ENCODE peak calls at places on chromosomes 12 and 14, in five cellular contexts. W, H, E, N and F are unnamed samples.

GRCh38 chr12:49244161-49244560 is 20.7 kb upstream of the TUBA1C start:
- DNase-seq in E (peak), N (peak), W (peak), H (no peak), F (no peak)

GRCh38 chr12:54352891-54353874 is 11.1 kb downstream of the GPR84 start:
- DNase-seq in W (peak), E (peak), H (peak), N (no peak), F (no peak)

GRCh38 chr14:70663707-70664179 is 22.0 kb downstream of the TTC9 start:
- DNase-seq in H (no peak), N (no peak), W (peak), E (peak), F (no peak)

GRCh38 chr12:108638141-108638823 is 4.6 kb upstream of the SELPLG start:
- DNase-seq in E (no peak), W (peak), N (no peak), H (no peak), F (no peak)

GRCh38 chr12:28802706-28803438 is 346.2 kb upstream of the FAR2 start:
- DNase-seq in H (no peak), W (no peak), N (no peak), E (no peak), F (no peak)

GRCh38 chr12:122721057-122721545 is 4.5 kb upstream of the HCAR3 start:
- DNase-seq in E (peak), W (no peak), N (peak), H (no peak), F (no peak)

GRCh38 chr12:115794659-115795081 is 482.8 kb downstream of the MED13L start:
- DNase-seq in H (no peak), N (no peak), E (no peak), W (no peak), F (peak)

GRCh38 chr12:95986635-95987535 is 9.3 kb downstream of the HAL start:
- DNase-seq in N (no peak), W (no peak), E (no peak), H (no peak), F (no peak)

GRCh38 chr12:127558363-127558762 is 708.6 kb upstream of the TMEM132C start:
- DNase-seq in N (no peak), E (no peak), H (no peak), W (no peak), F (no peak)

GRCh38 chr14:74913986-74914573 is 9.0 kb downstream of the RPS6KL1 start:
- DNase-seq in H (no peak), W (peak), E (peak), N (peak), F (no peak)

GRCh38 chr12:51814311-51815088 is 34.0 kb downstream of the FIGNL2 start:
- DNase-seq in W (peak), E (peak), H (peak), N (peak), F (no peak)

GRCh38 chr12:57845478-57846284 is 848 bp downstream of the CTDSP2 start:
- DNase-seq in H (peak), N (no peak), E (peak), W (peak), F (no peak)

GRCh38 chr14:23094666-23095195 is at the start of gene ACIN1:
- DNase-seq in H (no peak), N (peak), W (peak), E (peak), F (peak)

GRCh38 chr12:42482086-42482819 is 107.3 kb downstream of the PRICKLE1 start:
- DNase-seq in E (peak), W (peak), H (peak), N (peak), F (no peak)

GRCh38 chr14:89185919-89186849 is 230.8 kb downstream of the FOXN3 start:
- DNase-seq in E (peak), H (no peak), W (peak), N (peak), F (no peak)

GRCh38 chr12:74449872-74450271 is 87.8 kb upstream of the ATXN7L3B start:
- DNase-seq in H (no peak), W (no peak), E (peak), N (peak), F (no peak)

GRCh38 chr14:96038558-96038919 is 623 bp upstream of the C14orf132 start:
- DNase-seq in W (no peak), N (no peak), H (no peak), E (no peak), F (no peak)

GRCh38 chr12:49903700-49904423 is at the start of gene FAIM2:
- DNase-seq in E (peak), W (peak), N (peak), H (no peak), F (peak)

GRCh38 chr12:108828774-108829173 is 28.6 kb downstream of the SSH1 start:
- DNase-seq in N (peak), E (peak), H (no peak), W (peak), F (no peak)

GRCh38 chr14:69069020-69069421 is 83.9 kb downstream of the DCAF5 start:
- DNase-seq in H (no peak), W (peak), N (peak), E (peak), F (no peak)

GRCh38 chr12:79512068-79512467 is 178.7 kb downstream of the PAWR start:
- DNase-seq in E (no peak), N (no peak), W (no peak), H (no peak), F (no peak)

GRCh38 chr14:75165586-75166391 is 10.6 kb downstream of the TMED10 start:
- DNase-seq in W (peak), N (no peak), E (peak), H (peak), F (no peak)

GRCh38 chr12:79358716-79359341 is 331.9 kb downstream of the PAWR start:
- DNase-seq in E (no peak), H (no peak), N (no peak), W (no peak), F (peak)

GRCh38 chr12:13701502-13701901 is 279.9 kb downstream of the GRIN2B start:
- DNase-seq in E (no peak), H (no peak), W (no peak), N (no peak), F (no peak)

DNA sequence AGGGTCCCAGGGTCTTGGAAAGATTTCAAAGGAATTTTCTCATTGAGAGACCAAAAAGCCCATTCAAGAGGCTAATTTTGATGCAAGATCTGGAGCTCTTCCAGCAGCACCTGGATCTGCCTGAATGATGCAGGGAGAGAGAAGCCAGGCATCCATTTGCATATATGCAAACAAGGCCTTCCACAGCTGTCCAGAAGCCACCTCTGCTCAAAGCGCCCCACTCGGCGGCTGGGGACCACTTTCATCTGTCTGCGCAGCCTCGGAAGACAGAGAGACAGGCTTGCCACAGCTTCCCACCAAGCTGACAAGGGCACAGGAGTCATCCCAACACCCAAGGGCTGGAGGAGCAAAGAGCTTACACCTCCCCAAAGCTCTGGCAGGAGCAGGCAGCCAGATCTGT is 295.6 kb downstream of the DPF3 start:
- DNase-seq in H (no peak), W (no peak), N (no peak), E (no peak), F (peak)
- H3K4me3 ChIP-seq in H (no peak), W (no peak), N (no peak), E (no peak), F (no peak)

GRCh38 chr12:12190087-12190809 is 76.6 kb downstream of the LRP6 start:
- DNase-seq in H (no peak), N (peak), W (no peak), E (peak), F (peak)

GRCh38 chr12:12194206-12194605 is 72.6 kb downstream of the LRP6 start:
- DNase-seq in H (no peak), N (peak), W (peak), E (peak), F (no peak)

GRCh38 chr12:12185424-12185823 is 81.4 kb downstream of the LRP6 start:
- DNase-seq in W (no peak), N (no peak), E (no peak), H (no peak), F (no peak)

GRCh38 chr12:12195516-12195915 is 71.3 kb downstream of the LRP6 start:
- DNase-seq in W (no peak), H (no peak), E (peak), N (no peak), F (no peak)

GRCh38 chr12:12191008-12191407 is 75.8 kb downstream of the LRP6 start:
- DNase-seq in W (no peak), N (no peak), H (no peak), E (peak), F (no peak)
- H3K4me3 ChIP-seq in W (no peak), N (no peak), H (no peak), E (no peak), F (no peak)

GRCh38 chr12:94622475-94622874 is 27.9 kb downstream of the TMCC3 start:
- DNase-seq in N (peak), H (no peak), W (peak), E (peak), F (no peak)

GRCh38 chr12:94620611-94621010 is 29.7 kb downstream of the TMCC3 start:
- DNase-seq in H (no peak), N (no peak), E (no peak), W (no peak), F (no peak)

GRCh38 chr12:94623161-94623920 is 27.0 kb downstream of the TMCC3 start:
- DNase-seq in W (no peak), H (no peak), E (no peak), N (no peak), F (no peak)

GRCh38 chr12:94618995-94619695 is 31.2 kb downstream of the TMCC3 start:
- DNase-seq in N (peak), H (no peak), W (peak), E (peak), F (no peak)

GRCh38 chr12:94621662-94622359 is 28.5 kb downstream of the TMCC3 start:
- DNase-seq in E (peak), W (peak), N (peak), H (no peak), F (no peak)
- H3K4me3 ChIP-seq in E (no peak), W (no peak), N (peak), H (no peak), F (no peak)

DNA sequence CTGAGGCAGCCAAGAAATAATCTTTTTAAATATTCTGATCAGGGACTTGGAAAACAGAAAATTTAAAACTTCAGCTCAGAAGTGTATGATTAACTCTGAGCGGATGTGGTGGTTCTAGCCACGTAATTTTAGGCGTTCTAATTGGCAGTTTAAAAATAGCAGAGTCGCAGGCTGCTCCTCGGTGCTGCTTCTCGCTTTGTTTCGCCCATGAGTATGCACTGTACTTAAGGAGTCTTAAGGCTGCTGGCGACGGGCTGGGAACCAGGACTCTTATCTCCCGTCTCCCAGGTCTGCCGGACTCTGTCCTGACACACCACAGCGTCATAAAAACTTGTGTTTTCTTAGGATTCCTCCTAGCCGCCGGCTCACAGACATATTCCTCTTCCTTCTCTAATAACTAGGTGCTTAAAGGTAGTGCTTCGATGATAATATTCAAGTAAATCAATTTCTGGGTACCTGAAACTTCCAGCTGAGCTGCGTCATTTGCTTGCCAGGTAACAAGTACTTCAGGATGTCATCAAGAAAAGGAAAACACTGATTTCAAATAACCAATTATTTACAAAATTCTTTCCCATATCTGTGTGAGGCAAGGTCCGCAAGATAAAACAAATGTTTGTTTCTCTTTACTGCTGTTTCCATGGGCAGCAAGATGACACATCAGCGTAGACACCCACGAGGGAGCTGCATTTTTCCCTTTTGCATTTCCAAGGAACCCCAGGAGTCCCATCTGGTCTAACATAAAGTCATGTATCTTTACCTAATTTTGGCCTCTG is 113.2 kb upstream of the PELI2 start:
- DNase-seq in H (no peak), W (peak), E (peak), N (peak), F (peak)
- H3K4me3 ChIP-seq in H (no peak), W (no peak), E (peak), N (peak), F (no peak)

GRCh38 chr14:61719344-61720301 is 24.3 kb downstream of the HIF1A start:
- DNase-seq in E (no peak), N (no peak), H (no peak), W (no peak), F (peak)
- H3K4me3 ChIP-seq in E (peak), N (peak), H (no peak), W (no peak), F (peak)

GRCh38 chr14:53599221-53599945 is 357.2 kb downstream of the BMP4 start:
- DNase-seq in H (no peak), W (no peak), E (no peak), N (no peak), F (no peak)
- H3K4me3 ChIP-seq in H (no peak), W (no peak), E (no peak), N (no peak), F (no peak)

GRCh38 chr12:126191037-126191891 is 1126.0 kb downstream of the AACS start:
- DNase-seq in W (peak), N (no peak), H (peak), E (peak), F (no peak)
- H3K4me3 ChIP-seq in W (peak), N (no peak), H (peak), E (peak), F (no peak)

GRCh38 chr12:76874491-76875190 is 4.2 kb downstream of the CSRP2 start:
- DNase-seq in H (no peak), W (no peak), N (no peak), E (no peak), F (no peak)
- H3K4me3 ChIP-seq in H (no peak), W (no peak), N (no peak), E (no peak), F (no peak)

DNA sequence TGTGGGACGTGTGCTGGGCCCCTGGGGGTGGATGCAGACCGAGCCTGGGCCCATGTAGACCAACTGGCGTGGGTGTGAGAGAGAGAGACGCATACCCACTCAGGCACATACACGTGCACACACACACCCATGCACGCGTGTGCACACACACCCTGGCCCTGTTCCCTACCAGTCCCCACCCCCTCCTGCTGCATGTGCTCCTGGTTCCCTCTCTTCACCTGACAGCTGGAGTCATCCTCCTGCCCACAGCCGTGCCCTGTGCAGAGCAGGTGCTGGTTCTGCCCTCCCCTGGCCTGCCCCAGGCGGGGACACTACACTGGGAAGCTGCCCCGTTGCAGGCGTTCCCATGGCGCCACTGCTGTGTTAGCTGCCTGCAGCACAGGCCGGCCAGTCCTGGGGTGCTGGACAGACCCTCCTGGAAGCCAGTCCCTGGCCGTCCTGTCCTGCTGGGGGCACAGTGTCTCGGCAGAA is 18.5 kb downstream of the PACS2 start:
- DNase-seq in W (no peak), N (no peak), H (no peak), E (no peak), F (no peak)
- H3K4me3 ChIP-seq in W (no peak), N (no peak), H (no peak), E (no peak), F (no peak)